ENCODE peak calls at places on chromosomes 11 and 22, in four cellular contexts. Z is kidney glomerular epithelial cell, D is nucleus accumbens, B is neuronal stem cell. L is an unnamed sample.

GRCh38 chr11:68113986-68114385 is 7.2 kb downstream of the CHKA start:
- DNase-seq in Z (no peak), D (no peak), B (no peak), L (no peak)

GRCh38 chr11:131838016-131838415 is 467.6 kb downstream of the NTM start:
- DNase-seq in Z (no peak), D (no peak), B (no peak), L (no peak)

GRCh38 chr11:1705121-1706052 is 8.4 kb downstream of the KRTAP5-6 start:
- DNase-seq in Z (no peak), D (no peak), B (no peak), L (peak; percentile 24)

GRCh38 chr11:121318848-121319834 is 26.6 kb downstream of the SC5D start:
- DNase-seq in Z (peak; percentile 44), D (peak; percentile 17), B (peak; percentile 32), L (no peak)

GRCh38 chr11:18081551-18081950 is 24.3 kb downstream of the SAAL1 start:
- DNase-seq in Z (no peak), D (no peak), B (no peak), L (no peak)

GRCh38 chr11:75155570-75156422 is 4.9 kb downstream of the SLCO2B1 start:
- DNase-seq in Z (peak; percentile 2), D (no peak), B (no peak), L (no peak)

GRCh38 chr11:3046190-3046589 is 11.0 kb downstream of the CARS1 start:
- DNase-seq in Z (no peak), D (no peak), B (no peak), L (no peak)

GRCh38 chr22:44658371-44658953 is 43.5 kb upstream of the PRR5 start:
- DNase-seq in Z (no peak), D (peak; percentile 64), B (no peak), L (no peak)

GRCh38 chr11:12938590-12939247 is 70.4 kb upstream of the RASSF10 start:
- DNase-seq in Z (no peak), D (no peak), B (no peak), L (no peak)

GRCh38 chr11:12377824-12378593 is 638 bp downstream of the PARVA start:
- DNase-seq in Z (peak; percentile 79), D (peak; percentile 37), B (peak; percentile 58), L (peak; percentile 92)

GRCh38 chr11:3002346-3002745 is 10.2 kb upstream of the NAP1L4 start:
- DNase-seq in Z (no peak), D (no peak), B (no peak), L (peak; percentile 71)

GRCh38 chr11:57197762-57198161 is 16.0 kb downstream of the LRRC55 start:
- DNase-seq in Z (no peak), D (no peak), B (no peak), L (no peak)